ENCODE peak calls at places on chromosome 17, in seven cellular contexts. S is breast epithelium; B is iPS DF 6.9; A is uterus; E is CD8-positive, alpha-beta memory T cell; D is stomach; F is body of pancreas. J is an unnamed sample.

GRCh38 chr17:77999413-78000173 is 41.1 kb downstream of the TNRC6C start:
- DNase-seq in F (no peak), A (no peak), E (no peak), D (no peak), B (no peak), S (no peak), J (no peak)

GRCh38 chr17:64741924-64742670 is 80.0 kb upstream of the SMURF2 start:
- DNase-seq in D (no peak), S (no peak), F (peak; percentile 29), A (peak; percentile 50), E (no peak), B (no peak), J (no peak)

GRCh38 chr17:47741793-47742145 is 8.7 kb downstream of the TBX21 start:
- DNase-seq in E (no peak), F (no peak), S (no peak), A (no peak), D (no peak), B (no peak), J (no peak)

GRCh38 chr17:52048503-52048902 is 110.0 kb downstream of the CA10 start:
- DNase-seq in F (no peak), E (no peak), B (no peak), A (no peak), D (no peak), S (no peak), J (no peak)

GRCh38 chr17:63843387-63844292 is 1.2 kb upstream of the SMARCD2 start:
- DNase-seq in B (no peak), A (peak; percentile 52), S (no peak), F (peak; percentile 68), E (peak; percentile 32), D (peak; percentile 41), J (peak; percentile 19)

GRCh38 chr17:333626-334396 is 18.8 kb downstream of the RPH3AL start:
- DNase-seq in S (no peak), D (peak; percentile 60), F (peak; percentile 91), E (no peak), A (peak; percentile 74), B (no peak), J (peak; percentile 95)

GRCh38 chr17:888998-889401 is 90.6 kb downstream of the NXN start:
- DNase-seq in B (no peak), S (no peak), A (no peak), F (no peak), E (peak; percentile 17), D (no peak), J (no peak)

GRCh38 chr17:42657824-42658588 is 1.1 kb upstream of the TUBG2 start:
- DNase-seq in E (no peak), B (no peak), A (no peak), D (no peak), F (no peak), S (no peak), J (no peak)

GRCh38 chr17:77863814-77864161 is 94.7 kb upstream of the TNRC6C start:
- DNase-seq in E (no peak), S (no peak), A (peak; percentile 38), F (no peak), D (no peak), B (no peak), J (no peak)

GRCh38 chr17:78781339-78782304 is at the start of gene CYTH1:
- DNase-seq in S (peak; percentile 57), A (peak; percentile 50), F (peak; percentile 46), B (no peak), E (peak; percentile 44), D (peak; percentile 45), J (peak; percentile 76)

GRCh38 chr17:2347805-2348685 is 10.7 kb downstream of the SGSM2 start:
- DNase-seq in S (peak; percentile 85), A (no peak), D (peak; percentile 78), F (peak; percentile 65), E (no peak), B (peak; percentile 92), J (peak; percentile 92)

GRCh38 chr17:60149691-60150582 is at the start of gene CA4:
- DNase-seq in F (peak; percentile 23), E (no peak), D (no peak), S (no peak), B (no peak), A (no peak), J (peak; percentile 92)

GRCh38 chr17:4536742-4537411 is 18.3 kb downstream of the MYBBP1A start:
- DNase-seq in S (no peak), E (no peak), D (no peak), B (no peak), A (peak; percentile 52), F (no peak), J (peak; percentile 87)

GRCh38 chr17:56891751-56892150 is 22.1 kb downstream of the TRIM25 start:
- DNase-seq in S (no peak), A (no peak), E (peak; percentile 24), D (peak; percentile 40), B (no peak), F (peak; percentile 37), J (peak; percentile 84)

GRCh38 chr17:66165537-66166123 is 26.3 kb downstream of the CEP112 start:
- DNase-seq in B (peak; percentile 2), E (peak; percentile 27), S (no peak), D (no peak), A (no peak), F (peak; percentile 28), J (peak; percentile 53)

GRCh38 chr17:13812350-13812749 is 210.6 kb upstream of the HS3ST3A1 start:
- DNase-seq in D (no peak), F (no peak), A (no peak), B (no peak), S (no peak), E (no peak), J (no peak)

DNA sequence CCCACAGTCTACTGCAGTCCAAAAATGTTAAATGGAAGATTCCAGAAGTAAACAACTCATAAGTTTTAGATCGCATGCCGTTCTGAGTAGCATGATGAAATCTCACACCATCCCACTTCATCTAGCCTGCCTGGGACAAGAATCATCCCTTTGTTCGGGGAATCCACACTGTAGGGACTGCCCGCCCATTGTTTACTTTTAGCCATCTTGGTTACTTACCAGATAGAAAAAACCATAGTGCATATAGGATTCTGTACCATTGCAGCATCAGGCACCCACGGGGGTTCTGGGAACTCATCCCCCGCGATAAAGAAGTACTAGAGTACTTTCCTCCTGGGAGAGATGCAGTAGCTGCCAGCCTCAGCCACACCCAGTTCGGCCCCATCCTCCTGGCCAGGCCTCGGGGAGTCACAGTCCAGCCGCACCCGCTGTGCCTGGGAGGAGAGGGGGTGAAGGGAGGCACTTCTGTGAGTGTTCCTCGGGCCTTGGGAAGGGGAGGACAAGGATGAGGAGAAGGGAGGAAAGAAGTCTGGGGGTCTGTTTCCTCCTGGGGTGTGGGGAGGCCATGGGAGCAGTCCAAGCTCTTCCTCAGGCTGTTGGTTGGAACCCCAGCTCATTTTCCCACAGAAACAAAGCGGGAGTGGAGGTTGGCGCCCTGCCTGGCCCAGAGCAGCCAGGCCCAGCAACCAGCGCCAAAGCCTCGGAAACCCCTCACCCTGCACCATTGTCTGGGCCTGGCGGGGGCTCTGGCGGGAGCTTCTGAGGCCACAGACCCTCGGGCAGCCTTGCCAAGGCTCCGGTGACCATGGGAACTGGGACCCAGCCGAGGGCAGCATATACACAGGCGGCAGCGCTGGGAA is 8.9 kb downstream of the TRIM47 start:
- DNase-seq in B (no peak), D (no peak), E (no peak), F (no peak), A (peak; percentile 75), S (no peak), J (peak; percentile 61)
- H3K4me3 ChIP-seq in B (no peak overlapping the region), D (no peak overlapping the region), E (no peak overlapping the region), F (no peak overlapping the region), A (peak overlapping the region; percentile 8), S (peak overlapping the region; percentile 52), J (no peak overlapping the region)

GRCh38 chr17:81529437-81529803 is 1.2 kb downstream of the FSCN2 start:
- DNase-seq in D (no peak), F (no peak), E (no peak), A (no peak), B (no peak), S (no peak), J (no peak)
- H3K27me3 ChIP-seq in D (peaks cover 66% of the 10 kb centered on the region), F (no peaks in the 10 kb centered on the region), E (peaks cover 6% of the 10 kb centered on the region), A (peaks cover 5% of the 10 kb centered on the region), B (no peaks in the 10 kb centered on the region), S (no peaks in the 10 kb centered on the region), J (peaks cover 4% of the 10 kb centered on the region)

GRCh38 chr17:40883960-40884359 is 1.1 kb downstream of the KRT20 start:
- DNase-seq in S (no peak), B (no peak), D (no peak), F (no peak), A (no peak), E (no peak), J (no peak)

GRCh38 chr17:40884708-40885512 is at the start of gene KRT20:
- DNase-seq in S (no peak), D (no peak), A (no peak), E (no peak), B (no peak), F (no peak), J (no peak)

GRCh38 chr17:40879026-40879425 is 6.0 kb downstream of the KRT20 start:
- DNase-seq in S (no peak), D (no peak), B (no peak), E (no peak), A (no peak), F (no peak), J (no peak)

GRCh38 chr17:40886090-40886489 is 1.0 kb upstream of the KRT20 start:
- DNase-seq in S (no peak), F (no peak), A (no peak), D (no peak), B (no peak), E (no peak), J (no peak)

GRCh38 chr17:40883031-40883430 is 2.0 kb downstream of the KRT20 start:
- DNase-seq in D (no peak), E (no peak), A (no peak), S (no peak), B (no peak), F (no peak), J (no peak)
- H3K4me3 ChIP-seq in D (no peak overlapping the region), E (no peak overlapping the region), A (no peak overlapping the region), S (no peak overlapping the region), B (no peak overlapping the region), F (no peak overlapping the region), J (no peak overlapping the region)

GRCh38 chr17:28506763-28507487 is 777 bp downstream of the FOXN1 start:
- DNase-seq in S (no peak), F (no peak), E (no peak), B (no peak), D (no peak), A (no peak), J (no peak)
- H3K27me3 ChIP-seq in S (no peaks in the 10 kb centered on the region), F (no peaks in the 10 kb centered on the region), E (peaks cover 5% of the 10 kb centered on the region), B (no peaks in the 10 kb centered on the region), D (peaks cover 72% of the 10 kb centered on the region), A (no peaks in the 10 kb centered on the region), J (no peaks in the 10 kb centered on the region)

GRCh38 chr17:22310717-22311686 is 618.7 kb downstream of the KCNJ18 start:
- DNase-seq in E (no peak), F (no peak), D (no peak), A (no peak), B (peak; percentile 37), S (no peak), J (no peak)
- H3K4me3 ChIP-seq in E (no peak overlapping the region), F (no peak overlapping the region), D (no peak overlapping the region), A (no peak overlapping the region), B (no peak overlapping the region), S (no peak overlapping the region), J (no peak overlapping the region)